ENCODE peak calls at places on chromosomes 7 and 10, in eight cellular contexts. R is activated naive CD4-positive, alpha-beta T cell treated with Interleukin-2 at 50 U/mL for 16 hours; K is stimulated activated CD8-positive, alpha-beta memory T cell treated with anti-CD3 and anti-CD28 coated beads, Interleukin-15, amount 100 ng/mL, for 24 hours; S is stimulated activated effector memory CD8-positive, alpha-beta T cell treated with anti-CD3 and anti-CD28 coated beads, Interleukin-12 subunit alpha, Interleukin-12 subunit beta, amount 100 ng/mL, for 72 hours; L is activated effector memory CD4-positive, alpha-beta T cell treated with Interleukin-2 at 50 U/mL for 16 hours; I is HS-27A; E is endothelial cell; Q is NCI-H1092. W is an unnamed sample.
A peak's percentile ranks its signal among the peaks of the same experiment; 100 is the strongest.

GRCh38 chr7:130853503-130854279 is 119.7 kb upstream of the KLF14 start:
- DNase-seq in R (no peak), K (no peak), S (no peak), L (no peak), I (peak; percentile 67), E (no peak), Q (no peak), W (peak; percentile 39)

GRCh38 chr10:22133640-22134624 is 83.9 kb downstream of the EBLN1 start:
- DNase-seq in R (no peak), K (no peak), S (no peak), L (no peak), I (no peak), E (no peak), Q (no peak), W (no peak)

GRCh38 chr10:21488246-21488953 is 37.1 kb downstream of the SKIDA1 start:
- DNase-seq in R (no peak), K (no peak), S (no peak), L (no peak), I (no peak), E (no peak), Q (no peak), W (no peak)

GRCh38 chr7:70400829-70401380 is 731.0 kb upstream of the GALNT17 start:
- DNase-seq in R (no peak), K (no peak), S (no peak), L (no peak), I (no peak), E (no peak), Q (no peak), W (no peak)

GRCh38 chr7:123752534-123752933 is 3.7 kb upstream of the WASL start:
- DNase-seq in R (no peak), K (no peak), S (no peak), L (no peak), I (no peak), E (no peak), Q (no peak), W (no peak)

GRCh38 chr7:81449105-81449504 is 320.7 kb downstream of the HGF start:
- DNase-seq in R (no peak), K (no peak), S (no peak), L (no peak), I (no peak), E (no peak), Q (no peak), W (no peak)

GRCh38 chr7:23277359-23277989 is 21.7 kb upstream of the MALSU1 start:
- DNase-seq in R (no peak), K (no peak), S (no peak), L (no peak), I (peak; percentile 17), E (peak; percentile 64), Q (peak; percentile 47), W (peak; percentile 81)

GRCh38 chr7:116636997-116637396 is 35.0 kb upstream of the MET start:
- DNase-seq in R (no peak), K (no peak), S (no peak), L (no peak), I (no peak), E (no peak), Q (no peak), W (no peak)

W was measured in RKO.